ENCODE peak calls at places on chromosomes 12 and 14, in four cellular contexts. One of them, this sample, is unnamed. For H3K4me1, the result is how much of the 10 kb centered on the place peaks cover.

GRCh38 chr12:21637985-21638891 is 19.4 kb downstream of the LDHB start:
- DNase-seq in CD8-positive, alpha-beta T cell: no peak
- DNase-seq in SK-N-SH: no peak
- DNase-seq in right atrium auricular region: no peak
- DNase-seq in this sample: no peak

GRCh38 chr12:66962316-66962715 is 283.4 kb upstream of the GRIP1 start:
- DNase-seq in SK-N-SH: no peak
- DNase-seq in right atrium auricular region: no peak
- DNase-seq in CD8-positive, alpha-beta T cell: no peak
- DNase-seq in this sample: no peak

GRCh38 chr14:31770271-31770670 is 209.1 kb downstream of the NUBPL start:
- DNase-seq in CD8-positive, alpha-beta T cell: no peak
- DNase-seq in right atrium auricular region: peak
- DNase-seq in SK-N-SH: no peak
- DNase-seq in this sample: no peak

GRCh38 chr14:67851785-67852410 is 32.3 kb downstream of the RAD51B start:
- DNase-seq in SK-N-SH: no peak
- DNase-seq in CD8-positive, alpha-beta T cell: no peak
- DNase-seq in right atrium auricular region: no peak
- DNase-seq in this sample: no peak

GRCh38 chr12:21155517-21156351 is 24.7 kb downstream of the SLCO1B1 start:
- DNase-seq in right atrium auricular region: no peak
- DNase-seq in SK-N-SH: no peak
- DNase-seq in CD8-positive, alpha-beta T cell: no peak
- DNase-seq in this sample: no peak

GRCh38 chr14:51201890-51202289 is 38.2 kb upstream of the TMX1 start:
- DNase-seq in CD8-positive, alpha-beta T cell: no peak
- DNase-seq in right atrium auricular region: no peak
- DNase-seq in SK-N-SH: no peak
- DNase-seq in this sample: no peak

GRCh38 chr12:63353559-63353958 is 202.6 kb upstream of the AVPR1A start:
- DNase-seq in CD8-positive, alpha-beta T cell: no peak
- DNase-seq in SK-N-SH: no peak
- DNase-seq in right atrium auricular region: no peak
- DNase-seq in this sample: no peak

GRCh38 chr14:103385994-103386491 is 828 bp downstream of the MARK3 start:
- DNase-seq in SK-N-SH: peak
- DNase-seq in right atrium auricular region: no peak
- DNase-seq in CD8-positive, alpha-beta T cell: peak
- DNase-seq in this sample: no peak

GRCh38 chr12:119788783-119789182 is 88.3 kb downstream of the CIT start:
- DNase-seq in right atrium auricular region: no peak
- DNase-seq in SK-N-SH: no peak
- DNase-seq in CD8-positive, alpha-beta T cell: no peak
- DNase-seq in this sample: no peak

GRCh38 chr14:33081259-33081658 is 142.6 kb downstream of the NPAS3 start:
- DNase-seq in right atrium auricular region: no peak
- DNase-seq in SK-N-SH: no peak
- DNase-seq in CD8-positive, alpha-beta T cell: no peak
- DNase-seq in this sample: no peak

GRCh38 chr14:103836976-103837725 is 10.2 kb downstream of the PPP1R13B start:
- DNase-seq in SK-N-SH: no peak
- DNase-seq in right atrium auricular region: no peak
- DNase-seq in CD8-positive, alpha-beta T cell: no peak
- DNase-seq in this sample: no peak

GRCh38 chr14:60206249-60206670 is 41.1 kb upstream of the DHRS7 start:
- DNase-seq in right atrium auricular region: no peak
- DNase-seq in SK-N-SH: no peak
- DNase-seq in CD8-positive, alpha-beta T cell: no peak
- DNase-seq in this sample: no peak

GRCh38 chr12:8087666-8088065 is 5.6 kb downstream of the NECAP1 start:
- DNase-seq in CD8-positive, alpha-beta T cell: no peak
- DNase-seq in SK-N-SH: no peak
- DNase-seq in right atrium auricular region: no peak
- DNase-seq in this sample: no peak
- H3K27ac ChIP-seq in CD8-positive, alpha-beta T cell: no peak
- H3K27ac ChIP-seq in SK-N-SH: no peak
- H3K27ac ChIP-seq in right atrium auricular region: no peak
- H3K27ac ChIP-seq in this sample: no peak

DNA sequence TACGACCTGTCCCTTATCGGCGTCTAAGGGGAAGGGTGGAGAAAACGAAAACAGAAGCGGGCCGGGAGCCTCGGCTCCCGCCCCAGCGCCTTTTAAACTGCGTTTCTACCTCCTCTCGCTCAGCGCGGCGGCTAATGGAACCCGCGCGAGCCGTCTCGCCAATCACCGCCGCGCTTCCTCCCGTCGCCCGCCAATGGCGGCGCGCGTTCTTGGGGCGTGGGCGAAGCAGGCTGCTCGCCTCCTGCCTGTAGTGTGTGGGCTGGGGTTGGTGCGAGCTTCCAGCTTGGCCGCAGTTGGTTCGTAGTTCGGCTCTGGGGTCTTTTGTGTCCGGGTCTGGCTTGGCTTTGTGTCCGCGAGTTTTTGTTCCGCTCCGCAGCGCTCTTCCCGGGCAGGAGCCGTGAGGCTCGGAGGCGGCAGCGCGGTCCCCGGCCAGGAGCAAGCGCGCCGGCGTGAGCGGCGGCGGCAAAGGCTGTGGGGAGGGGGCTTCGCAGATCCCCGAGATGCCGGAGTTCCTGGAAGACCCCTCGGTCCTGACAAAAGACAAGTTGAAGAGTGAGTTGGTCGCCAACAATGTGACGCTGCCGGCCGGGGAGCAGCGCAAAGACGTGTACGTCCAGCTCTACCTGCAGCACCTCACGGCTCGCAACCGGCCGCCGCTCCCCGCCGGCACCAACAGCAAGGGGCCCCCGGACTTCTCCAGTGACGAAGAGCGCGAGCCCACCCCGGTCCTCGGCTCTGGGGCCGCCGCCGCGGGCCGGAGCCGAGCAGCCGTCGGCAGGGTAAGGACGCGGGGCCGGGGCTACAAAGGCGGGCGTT is at the start of gene TMPO:
- DNase-seq in SK-N-SH: peak
- DNase-seq in right atrium auricular region: peak
- DNase-seq in CD8-positive, alpha-beta T cell: peak
- DNase-seq in this sample: peak
- H3K4me1 ChIP-seq in SK-N-SH: under half
- H3K4me1 ChIP-seq in right atrium auricular region: under half
- H3K4me1 ChIP-seq in CD8-positive, alpha-beta T cell: under half
- H3K4me1 ChIP-seq in this sample: under half

GRCh38 chr14:49418789-49419188 is 167.4 kb downstream of the RPS29 start:
- DNase-seq in CD8-positive, alpha-beta T cell: no peak
- DNase-seq in SK-N-SH: no peak
- DNase-seq in right atrium auricular region: no peak
- DNase-seq in this sample: no peak
- H3K4me3 ChIP-seq in CD8-positive, alpha-beta T cell: no peak
- H3K4me3 ChIP-seq in SK-N-SH: no peak
- H3K4me3 ChIP-seq in right atrium auricular region: no peak
- H3K4me3 ChIP-seq in this sample: no peak

GRCh38 chr12:109157986-109158385 is 41.6 kb downstream of the ACACB start:
- DNase-seq in right atrium auricular region: no peak
- DNase-seq in CD8-positive, alpha-beta T cell: no peak
- DNase-seq in SK-N-SH: peak
- DNase-seq in this sample: no peak

GRCh38 chr12:109163150-109163549 is 46.8 kb downstream of the ACACB start:
- DNase-seq in CD8-positive, alpha-beta T cell: no peak
- DNase-seq in right atrium auricular region: no peak
- DNase-seq in SK-N-SH: no peak
- DNase-seq in this sample: no peak

GRCh38 chr12:109160873-109161272 is 44.5 kb downstream of the ACACB start:
- DNase-seq in CD8-positive, alpha-beta T cell: no peak
- DNase-seq in right atrium auricular region: no peak
- DNase-seq in SK-N-SH: no peak
- DNase-seq in this sample: no peak

GRCh38 chr12:109162551-109162950 is 46.2 kb downstream of the ACACB start:
- DNase-seq in right atrium auricular region: no peak
- DNase-seq in SK-N-SH: no peak
- DNase-seq in CD8-positive, alpha-beta T cell: no peak
- DNase-seq in this sample: no peak

DNA sequence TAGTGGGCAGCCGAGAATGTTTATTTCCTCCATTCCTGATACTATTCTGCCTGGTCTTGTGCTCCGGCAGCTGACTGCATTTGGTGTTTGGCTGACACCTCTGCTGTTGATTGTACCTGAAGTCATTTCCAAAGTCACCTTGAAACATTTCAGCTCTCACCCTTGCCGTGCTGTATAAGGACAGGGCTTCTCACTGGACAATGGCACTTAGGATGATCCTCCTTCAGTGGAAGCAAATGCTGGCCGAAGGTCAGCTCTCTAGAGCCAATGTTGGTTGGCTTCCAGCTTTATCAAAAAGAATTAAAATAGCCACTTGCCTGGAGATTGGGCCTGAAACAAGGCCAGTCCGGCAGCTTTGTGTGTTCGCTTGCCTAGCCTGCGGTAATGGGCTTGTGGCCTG is 44.0 kb downstream of the ACACB start:
- DNase-seq in SK-N-SH: no peak
- DNase-seq in CD8-positive, alpha-beta T cell: no peak
- DNase-seq in right atrium auricular region: no peak
- DNase-seq in this sample: no peak
- H3K27ac ChIP-seq in SK-N-SH: no peak
- H3K27ac ChIP-seq in CD8-positive, alpha-beta T cell: no peak
- H3K27ac ChIP-seq in right atrium auricular region: peak
- H3K27ac ChIP-seq in this sample: no peak

DNA sequence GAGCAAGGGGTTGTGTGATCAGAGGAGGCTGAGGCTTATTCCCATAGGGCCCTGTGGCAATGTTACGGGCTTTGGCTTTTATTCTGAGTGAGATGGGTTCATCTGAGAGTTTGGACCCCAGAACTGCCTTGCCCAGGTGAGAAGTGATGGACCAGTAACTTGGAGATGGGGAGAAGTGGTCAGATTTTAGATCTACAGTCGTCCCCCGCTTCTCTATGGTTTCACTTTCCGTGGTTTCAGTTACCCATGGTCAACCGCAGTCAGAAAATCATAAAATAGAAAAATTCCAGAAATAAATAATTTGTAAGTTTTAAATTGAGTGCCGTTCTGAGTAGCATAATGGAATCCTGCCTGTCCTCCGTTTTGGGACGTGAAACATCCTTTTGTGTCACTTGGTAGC is 40.2 kb upstream of the PPP1CC start:
- DNase-seq in CD8-positive, alpha-beta T cell: no peak
- DNase-seq in SK-N-SH: no peak
- DNase-seq in right atrium auricular region: no peak
- DNase-seq in this sample: no peak
- H3K4me1 ChIP-seq in CD8-positive, alpha-beta T cell: under half
- H3K4me1 ChIP-seq in SK-N-SH: under half
- H3K4me1 ChIP-seq in right atrium auricular region: under half
- H3K4me1 ChIP-seq in this sample: under half

GRCh38 chr14:76696791-76697190 is 64.5 kb upstream of the VASH1 start:
- DNase-seq in CD8-positive, alpha-beta T cell: no peak
- DNase-seq in right atrium auricular region: peak
- DNase-seq in SK-N-SH: no peak
- DNase-seq in this sample: no peak
- H3K4me3 ChIP-seq in CD8-positive, alpha-beta T cell: no peak
- H3K4me3 ChIP-seq in right atrium auricular region: no peak
- H3K4me3 ChIP-seq in SK-N-SH: no peak
- H3K4me3 ChIP-seq in this sample: no peak

GRCh38 chr12:77835982-77836381 is 5.3 kb downstream of the NAV3 start:
- DNase-seq in SK-N-SH: no peak
- DNase-seq in right atrium auricular region: no peak
- DNase-seq in CD8-positive, alpha-beta T cell: no peak
- DNase-seq in this sample: no peak

GRCh38 chr12:77833329-77833728 is 2.6 kb downstream of the NAV3 start:
- DNase-seq in right atrium auricular region: no peak
- DNase-seq in CD8-positive, alpha-beta T cell: no peak
- DNase-seq in SK-N-SH: no peak
- DNase-seq in this sample: no peak

GRCh38 chr12:77834618-77835017 is 3.9 kb downstream of the NAV3 start:
- DNase-seq in CD8-positive, alpha-beta T cell: no peak
- DNase-seq in SK-N-SH: no peak
- DNase-seq in right atrium auricular region: no peak
- DNase-seq in this sample: no peak

GRCh38 chr12:77830952-77831351 is 258 bp downstream of the NAV3 start:
- DNase-seq in right atrium auricular region: no peak
- DNase-seq in CD8-positive, alpha-beta T cell: no peak
- DNase-seq in SK-N-SH: no peak
- DNase-seq in this sample: no peak

GRCh38 chr12:77830502-77830901 is at the start of gene NAV3:
- DNase-seq in CD8-positive, alpha-beta T cell: no peak
- DNase-seq in SK-N-SH: no peak
- DNase-seq in right atrium auricular region: no peak
- DNase-seq in this sample: no peak
- H3K27ac ChIP-seq in CD8-positive, alpha-beta T cell: no peak
- H3K27ac ChIP-seq in SK-N-SH: peak
- H3K27ac ChIP-seq in right atrium auricular region: peak
- H3K27ac ChIP-seq in this sample: no peak